ENCODE peak calls at places on chromosome 2, in eight cellular contexts. F, J, L, C, Y, O, T and M are unnamed samples.

GRCh38 chr2:45169339-45170190 is 160.3 kb upstream of the SIX2 start:
- DNase-seq in F (peak), J (peak), L (no peak), C (no peak), Y (peak), O (no peak), T (no peak), M (peak)

GRCh38 chr2:229784791-229785190 is 70.4 kb upstream of the DNER start:
- DNase-seq in F (no peak), J (no peak), L (no peak), C (no peak), Y (no peak), O (no peak), T (peak), M (peak)

GRCh38 chr2:223591596-223591995 is 10.6 kb downstream of the SCG2 start:
- DNase-seq in F (no peak), J (no peak), L (no peak), C (no peak), Y (no peak), O (no peak), T (no peak), M (peak)

GRCh38 chr2:185608799-185609198 is 129.8 kb upstream of the FSIP2 start:
- DNase-seq in F (no peak), J (no peak), L (no peak), C (no peak), Y (peak), O (no peak), T (no peak), M (peak)

GRCh38 chr2:144630459-144631215 is 110.7 kb upstream of the ZEB2 start:
- DNase-seq in F (no peak), J (no peak), L (peak), C (no peak), Y (no peak), O (no peak), T (no peak), M (peak)

GRCh38 chr2:229713371-229714079 is 830 bp downstream of the DNER start:
- DNase-seq in F (no peak), J (peak), L (peak), C (no peak), Y (peak), O (no peak), T (no peak), M (no peak)

GRCh38 chr2:61451178-61451577 is 19.7 kb downstream of the USP34 start:
- DNase-seq in F (no peak), J (no peak), L (no peak), C (no peak), Y (no peak), O (no peak), T (no peak), M (no peak)

GRCh38 chr2:152716805-152717241 is 438 bp downstream of the PRPF40A start:
- DNase-seq in F (peak), J (peak), L (peak), C (no peak), Y (peak), O (peak), T (peak), M (peak)

GRCh38 chr2:20583425-20583881 is 67.4 kb downstream of the HS1BP3 start:
- DNase-seq in F (no peak), J (no peak), L (no peak), C (no peak), Y (no peak), O (no peak), T (no peak), M (no peak)

GRCh38 chr2:53786371-53787254 is at the start of the genes ASB3 and ERLEC1:
- DNase-seq in F (peak), J (peak), L (peak), C (peak), Y (peak), O (peak), T (peak), M (peak)

GRCh38 chr2:235516257-235516656 is 22.4 kb downstream of the AGAP1 start:
- DNase-seq in F (no peak), J (no peak), L (no peak), C (no peak), Y (no peak), O (no peak), T (no peak), M (no peak)

GRCh38 chr2:229586746-229587705 is 127.3 kb downstream of the DNER start:
- DNase-seq in F (peak), J (peak), L (peak), C (no peak), Y (peak), O (peak), T (peak), M (peak)

GRCh38 chr2:173947131-173947530 is 18.0 kb downstream of the SP3 start:
- DNase-seq in F (no peak), J (no peak), L (no peak), C (no peak), Y (no peak), O (no peak), T (no peak), M (no peak)

GRCh38 chr2:205700331-205701132 is 18.2 kb downstream of the NRP2 start:
- DNase-seq in F (peak), J (peak), L (peak), C (no peak), Y (peak), O (no peak), T (peak), M (peak)

GRCh38 chr2:110979834-110980612 is 140.7 kb upstream of the BCL2L11 start:
- DNase-seq in F (no peak), J (peak), L (no peak), C (no peak), Y (peak), O (no peak), T (no peak), M (no peak)

GRCh38 chr2:217995741-217996141 is 7.1 kb downstream of the TNS1 start:
- DNase-seq in F (no peak), J (no peak), L (no peak), C (no peak), Y (no peak), O (peak), T (peak), M (peak)

GRCh38 chr2:39407516-39408296 is 29.4 kb downstream of the MAP4K3 start:
- DNase-seq in F (no peak), J (no peak), L (no peak), C (no peak), Y (no peak), O (no peak), T (no peak), M (no peak)

GRCh38 chr2:161045726-161046125 is 114.5 kb upstream of the TANK start:
- DNase-seq in F (no peak), J (no peak), L (no peak), C (no peak), Y (no peak), O (no peak), T (no peak), M (peak)

GRCh38 chr2:236531991-236532390 is 37.6 kb upstream of the ACKR3 start:
- DNase-seq in F (no peak), J (no peak), L (no peak), C (no peak), Y (peak), O (no peak), T (no peak), M (no peak)

DNA sequence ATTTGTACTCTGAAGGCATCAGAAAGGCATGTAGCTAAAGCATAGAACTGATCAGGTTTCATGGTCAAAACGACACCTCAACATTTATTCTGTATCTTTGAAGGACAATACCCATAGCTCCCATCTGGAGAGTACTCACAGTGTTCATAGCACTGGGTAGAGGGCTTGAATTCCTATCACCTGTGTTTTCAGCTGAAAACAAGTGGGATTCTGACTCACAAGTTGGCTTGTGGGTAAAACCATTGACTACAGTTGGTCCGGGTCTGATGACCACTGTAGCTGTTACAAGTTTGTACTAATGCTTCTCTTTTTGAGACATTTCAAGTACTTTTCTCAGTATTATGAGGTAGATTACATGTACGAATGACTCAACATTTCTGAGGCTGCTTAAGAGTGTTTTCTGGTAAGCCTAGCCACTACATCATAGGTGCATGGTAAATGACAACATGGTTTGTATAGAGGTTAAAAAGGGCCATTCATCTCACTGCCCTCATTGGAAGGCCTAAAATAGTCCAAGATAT is 68.6 kb upstream of the PELI1 start:
- DNase-seq in F (no peak), J (no peak), L (peak), C (no peak), Y (peak), O (no peak), T (peak), M (peak)
- H3K4me3 ChIP-seq in F (no peak), J (no peak), L (peak), C (peak), Y (no peak), O (no peak), T (no peak), M (no peak)

DNA sequence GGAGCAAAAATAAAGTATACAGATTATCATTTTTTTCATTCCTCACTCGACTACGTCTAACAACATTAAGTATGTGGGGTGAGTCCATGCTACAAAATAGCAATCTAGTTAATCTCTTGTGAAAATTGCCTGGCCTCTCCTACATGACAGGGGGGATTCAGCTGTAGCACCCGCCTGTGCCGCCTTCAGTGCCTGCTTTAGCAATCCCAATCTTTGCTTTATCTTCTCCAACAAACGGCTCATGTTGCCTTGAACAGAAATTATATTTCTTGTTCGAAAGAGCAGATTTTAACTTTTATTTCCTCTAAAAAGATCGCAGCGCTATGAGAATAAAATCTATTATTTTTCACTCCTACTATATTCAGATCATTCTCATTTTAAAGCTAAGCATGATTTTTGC is 2.4 kb upstream of the SOX11 start:
- DNase-seq in F (no peak), J (peak), L (no peak), C (no peak), Y (no peak), O (no peak), T (no peak), M (no peak)
- H3K4me3 ChIP-seq in F (no peak), J (no peak), L (no peak), C (no peak), Y (no peak), O (no peak), T (no peak), M (no peak)

GRCh38 chr2:220814441-220814840 is 757.7 kb downstream of the EPHA4 start:
- DNase-seq in F (no peak), J (no peak), L (no peak), C (no peak), Y (no peak), O (no peak), T (no peak), M (no peak)
- H3K4me3 ChIP-seq in F (no peak), J (no peak), L (no peak), C (no peak), Y (no peak), O (no peak), T (no peak), M (no peak)

GRCh38 chr2:177325554-177325953 is 61.0 kb upstream of the NFE2L2 start:
- DNase-seq in F (no peak), J (no peak), L (no peak), C (no peak), Y (peak), O (no peak), T (peak), M (no peak)
- H3K4me3 ChIP-seq in F (no peak), J (no peak), L (no peak), C (no peak), Y (no peak), O (no peak), T (no peak), M (no peak)

GRCh38 chr2:207828361-207829057 is 58.8 kb upstream of the FZD5 start:
- DNase-seq in F (peak), J (no peak), L (no peak), C (no peak), Y (peak), O (peak), T (no peak), M (peak)

GRCh38 chr2:207830778-207831549 is 61.3 kb upstream of the FZD5 start:
- DNase-seq in F (no peak), J (no peak), L (no peak), C (no peak), Y (no peak), O (no peak), T (no peak), M (no peak)

GRCh38 chr2:207823865-207824264 is 54.2 kb upstream of the FZD5 start:
- DNase-seq in F (no peak), J (no peak), L (no peak), C (no peak), Y (peak), O (no peak), T (no peak), M (no peak)

GRCh38 chr2:207825033-207825957 is 55.6 kb upstream of the FZD5 start:
- DNase-seq in F (no peak), J (no peak), L (no peak), C (no peak), Y (no peak), O (no peak), T (no peak), M (no peak)

DNA sequence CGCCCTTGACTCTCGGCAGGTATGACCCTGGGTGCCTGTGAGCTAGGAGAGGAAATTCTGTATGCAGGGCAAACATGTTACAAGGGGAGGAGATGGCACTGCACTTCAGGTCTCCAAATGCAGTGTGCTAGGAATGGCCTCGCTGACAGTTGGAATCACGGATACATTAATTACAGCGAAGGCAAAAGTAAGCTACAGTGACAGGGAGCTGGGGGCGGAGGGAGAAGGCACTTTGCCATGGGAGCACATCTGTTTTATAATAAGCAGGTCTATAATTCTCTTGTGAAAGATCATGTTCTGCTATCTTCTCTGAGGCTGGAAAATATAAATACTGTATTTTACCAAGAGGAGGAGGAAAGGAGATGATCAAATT is 56.2 kb upstream of the FZD5 start:
- DNase-seq in F (no peak), J (no peak), L (no peak), C (no peak), Y (no peak), O (no peak), T (no peak), M (peak)
- H3K4me3 ChIP-seq in F (no peak), J (no peak), L (no peak), C (no peak), Y (no peak), O (no peak), T (no peak), M (no peak)

GRCh38 chr2:105748564-105748963 is 3.9 kb downstream of the NCK2 start:
- DNase-seq in F (no peak), J (no peak), L (peak), C (no peak), Y (peak), O (no peak), T (no peak), M (no peak)
- H3K4me3 ChIP-seq in F (no peak), J (no peak), L (no peak), C (peak), Y (no peak), O (no peak), T (no peak), M (no peak)

GRCh38 chr2:25877431-25878360 is 591 bp downstream of the ASXL2 start:
- DNase-seq in F (peak), J (peak), L (peak), C (peak), Y (peak), O (peak), T (peak), M (peak)
- H3K4me3 ChIP-seq in F (peak), J (peak), L (peak), C (peak), Y (peak), O (peak), T (peak), M (peak)

DNA sequence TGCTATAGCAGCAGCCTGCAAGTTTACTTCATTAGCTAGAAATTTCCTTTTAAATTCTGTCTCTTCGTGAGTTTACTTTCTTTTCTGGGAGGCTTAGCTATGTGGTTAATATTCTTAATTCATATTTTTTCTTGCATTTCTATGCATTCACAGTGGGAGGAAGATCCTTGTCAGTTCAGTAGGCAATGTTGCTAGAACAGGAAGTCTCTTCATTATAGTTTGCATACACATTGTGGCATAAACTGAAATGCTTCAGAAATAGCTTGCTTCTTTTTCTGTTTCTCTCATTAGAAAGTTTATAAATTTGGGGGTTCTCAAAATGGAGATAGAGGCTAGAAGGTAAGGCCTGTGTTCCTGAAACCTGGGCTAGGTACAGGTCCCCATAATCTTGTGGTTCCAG is 8.1 kb upstream of the ARHGAP15 start:
- DNase-seq in F (no peak), J (no peak), L (peak), C (no peak), Y (no peak), O (no peak), T (no peak), M (no peak)
- H3K4me3 ChIP-seq in F (no peak), J (no peak), L (no peak), C (no peak), Y (no peak), O (no peak), T (no peak), M (no peak)

DNA sequence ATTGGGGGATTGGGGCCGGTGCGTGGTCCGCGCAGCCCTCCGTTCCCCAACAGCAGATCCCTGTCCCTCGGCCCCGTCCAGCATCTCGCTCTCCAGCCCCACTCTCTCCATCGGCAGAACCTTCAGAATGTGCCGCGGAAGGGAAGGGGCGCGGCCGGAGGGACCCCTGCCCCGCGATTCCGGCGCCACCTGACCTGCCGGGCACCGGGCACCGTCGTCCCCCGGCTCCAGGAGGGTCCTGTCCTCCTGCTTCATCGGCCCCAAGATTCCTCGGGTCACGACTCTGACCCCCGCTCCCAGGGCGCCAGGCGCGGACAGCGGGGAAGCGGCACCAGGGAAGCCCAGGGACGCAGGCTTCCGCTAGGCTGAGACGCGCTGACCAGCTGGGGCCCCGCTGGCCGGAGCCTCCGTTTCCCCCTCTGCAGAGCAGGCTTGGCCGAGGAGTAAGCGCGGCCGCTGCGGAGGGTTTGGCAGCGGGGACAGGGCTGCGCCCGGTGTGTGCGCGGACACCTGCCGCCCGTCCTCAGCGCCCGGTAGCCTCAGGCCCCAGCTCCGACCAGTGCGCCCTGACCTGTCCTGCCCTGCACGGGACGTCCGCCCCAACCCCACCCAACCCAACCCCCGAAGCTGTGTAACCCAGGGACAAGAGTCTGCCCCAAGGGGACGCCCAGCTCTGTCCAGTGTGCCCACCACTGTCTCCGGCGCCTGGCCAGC is 16.8 kb upstream of the BOK start:
- DNase-seq in F (no peak), J (no peak), L (no peak), C (no peak), Y (no peak), O (no peak), T (no peak), M (no peak)
- H3K4me3 ChIP-seq in F (no peak), J (no peak), L (no peak), C (no peak), Y (no peak), O (no peak), T (peak), M (no peak)

DNA sequence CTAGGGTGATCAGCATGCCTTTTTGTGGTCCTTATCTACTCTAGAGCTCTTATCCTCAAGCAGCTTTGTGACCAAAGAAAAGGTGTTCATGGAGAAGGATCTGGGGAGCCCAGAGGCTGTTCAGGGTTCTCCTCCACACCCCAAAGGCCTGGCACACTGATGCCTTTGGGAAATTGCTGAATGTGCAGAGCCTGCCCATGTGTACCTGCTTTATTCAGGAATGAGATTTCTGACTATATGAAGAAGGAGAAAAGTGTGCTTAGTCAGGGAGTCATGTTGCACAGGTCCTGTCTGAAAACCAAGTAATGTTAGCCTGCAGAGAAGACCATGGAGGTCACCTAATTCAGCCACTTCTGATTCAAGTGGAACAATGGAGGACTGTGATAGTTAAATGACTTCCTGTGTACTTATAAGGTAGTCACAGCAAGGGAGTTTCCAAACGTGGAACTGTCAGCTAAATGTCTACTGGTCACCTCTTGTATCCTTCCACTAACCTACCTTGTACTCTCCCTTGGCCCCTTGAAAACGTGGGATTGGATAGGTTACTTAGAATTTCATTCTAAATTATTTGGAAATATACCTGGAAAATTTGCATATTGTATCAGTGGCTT is 81.3 kb downstream of the LIMS1 start:
- DNase-seq in F (no peak), J (no peak), L (no peak), C (no peak), Y (no peak), O (no peak), T (no peak), M (no peak)
- H3K4me3 ChIP-seq in F (no peak), J (no peak), L (no peak), C (no peak), Y (no peak), O (no peak), T (no peak), M (no peak)